ENCODE peak calls at places on chromosomes 13 and 19, in ten cellular contexts. One of them, this sample, is unnamed.

GRCh38 chr19:35261356-35262100 is 7.2 kb upstream of the USF2 start:
- DNase-seq in left ventricle myocardium superior: peak; percentile 23
- DNase-seq in central memory CD4-positive, alpha-beta T cell: no peak
- DNase-seq in hippocampal formation: no peak
- DNase-seq in stimulated activated CD4-positive, alpha-beta T cell treated with anti-CD3 and anti-CD28 coated beads, Interleukin-4, amount 100 ng/mL, for 1 hour: no peak
- DNase-seq in progenitor cell of endocrine pancreas: no peak
- DNase-seq in heart left ventricle: no peak
- DNase-seq in A673: no peak
- DNase-seq in NCI-H524: peak; percentile 15
- DNase-seq in activated T-cell treated with anti-CD3 and anti-CD28 coated beads for 24 hours: no peak
- DNase-seq in this sample: no peak

GRCh38 chr13:31846984-31847752 is 107.8 kb downstream of the RXFP2 start:
- DNase-seq in heart left ventricle: peak; percentile 38
- DNase-seq in left ventricle myocardium superior: peak; percentile 62
- DNase-seq in progenitor cell of endocrine pancreas: no peak
- DNase-seq in activated T-cell treated with anti-CD3 and anti-CD28 coated beads for 24 hours: no peak
- DNase-seq in hippocampal formation: no peak
- DNase-seq in A673: no peak
- DNase-seq in stimulated activated CD4-positive, alpha-beta T cell treated with anti-CD3 and anti-CD28 coated beads, Interleukin-4, amount 100 ng/mL, for 1 hour: no peak
- DNase-seq in central memory CD4-positive, alpha-beta T cell: no peak
- DNase-seq in NCI-H524: peak; percentile 63
- DNase-seq in this sample: peak; percentile 35

GRCh38 chr13:23644527-23644926 is 74.3 kb downstream of the TNFRSF19 start:
- DNase-seq in activated T-cell treated with anti-CD3 and anti-CD28 coated beads for 24 hours: no peak
- DNase-seq in A673: no peak
- DNase-seq in progenitor cell of endocrine pancreas: no peak
- DNase-seq in NCI-H524: no peak
- DNase-seq in hippocampal formation: no peak
- DNase-seq in central memory CD4-positive, alpha-beta T cell: no peak
- DNase-seq in heart left ventricle: no peak
- DNase-seq in stimulated activated CD4-positive, alpha-beta T cell treated with anti-CD3 and anti-CD28 coated beads, Interleukin-4, amount 100 ng/mL, for 1 hour: no peak
- DNase-seq in left ventricle myocardium superior: no peak
- DNase-seq in this sample: no peak

GRCh38 chr13:108146642-108147041 is 68.7 kb downstream of the LIG4 start:
- DNase-seq in left ventricle myocardium superior: no peak
- DNase-seq in A673: no peak
- DNase-seq in heart left ventricle: no peak
- DNase-seq in activated T-cell treated with anti-CD3 and anti-CD28 coated beads for 24 hours: no peak
- DNase-seq in stimulated activated CD4-positive, alpha-beta T cell treated with anti-CD3 and anti-CD28 coated beads, Interleukin-4, amount 100 ng/mL, for 1 hour: no peak
- DNase-seq in central memory CD4-positive, alpha-beta T cell: no peak
- DNase-seq in progenitor cell of endocrine pancreas: no peak
- DNase-seq in hippocampal formation: no peak
- DNase-seq in NCI-H524: no peak
- DNase-seq in this sample: no peak

GRCh38 chr19:53772943-53773342 is 51.2 kb downstream of the NLRP12 start:
- DNase-seq in hippocampal formation: peak; percentile 9
- DNase-seq in left ventricle myocardium superior: no peak
- DNase-seq in NCI-H524: peak; percentile 45
- DNase-seq in stimulated activated CD4-positive, alpha-beta T cell treated with anti-CD3 and anti-CD28 coated beads, Interleukin-4, amount 100 ng/mL, for 1 hour: peak; percentile 26
- DNase-seq in activated T-cell treated with anti-CD3 and anti-CD28 coated beads for 24 hours: peak; percentile 23
- DNase-seq in heart left ventricle: no peak
- DNase-seq in progenitor cell of endocrine pancreas: peak; percentile 49
- DNase-seq in A673: peak; percentile 69
- DNase-seq in central memory CD4-positive, alpha-beta T cell: peak; percentile 17
- DNase-seq in this sample: peak; percentile 41

GRCh38 chr13:108944760-108945159 is 315.3 kb downstream of the MYO16 start:
- DNase-seq in NCI-H524: no peak
- DNase-seq in hippocampal formation: no peak
- DNase-seq in central memory CD4-positive, alpha-beta T cell: no peak
- DNase-seq in left ventricle myocardium superior: no peak
- DNase-seq in stimulated activated CD4-positive, alpha-beta T cell treated with anti-CD3 and anti-CD28 coated beads, Interleukin-4, amount 100 ng/mL, for 1 hour: no peak
- DNase-seq in heart left ventricle: no peak
- DNase-seq in progenitor cell of endocrine pancreas: no peak
- DNase-seq in activated T-cell treated with anti-CD3 and anti-CD28 coated beads for 24 hours: no peak
- DNase-seq in A673: peak; percentile 35
- DNase-seq in this sample: no peak

GRCh38 chr19:54952591-54953344 is 5.4 kb upstream of the NLRP7 start:
- DNase-seq in progenitor cell of endocrine pancreas: no peak
- DNase-seq in stimulated activated CD4-positive, alpha-beta T cell treated with anti-CD3 and anti-CD28 coated beads, Interleukin-4, amount 100 ng/mL, for 1 hour: no peak
- DNase-seq in left ventricle myocardium superior: no peak
- DNase-seq in activated T-cell treated with anti-CD3 and anti-CD28 coated beads for 24 hours: no peak
- DNase-seq in central memory CD4-positive, alpha-beta T cell: no peak
- DNase-seq in NCI-H524: no peak
- DNase-seq in A673: no peak
- DNase-seq in heart left ventricle: no peak
- DNase-seq in hippocampal formation: peak; percentile 4
- DNase-seq in this sample: no peak

GRCh38 chr19:4557971-4558941 is 1.2 kb downstream of the SEMA6B start:
- DNase-seq in activated T-cell treated with anti-CD3 and anti-CD28 coated beads for 24 hours: no peak
- DNase-seq in A673: peak; percentile 39
- DNase-seq in left ventricle myocardium superior: peak; percentile 72
- DNase-seq in NCI-H524: no peak
- DNase-seq in progenitor cell of endocrine pancreas: peak; percentile 60
- DNase-seq in central memory CD4-positive, alpha-beta T cell: no peak
- DNase-seq in hippocampal formation: no peak
- DNase-seq in heart left ventricle: no peak
- DNase-seq in stimulated activated CD4-positive, alpha-beta T cell treated with anti-CD3 and anti-CD28 coated beads, Interleukin-4, amount 100 ng/mL, for 1 hour: peak; percentile 39
- DNase-seq in this sample: peak; percentile 66

GRCh38 chr13:36362251-36362650 is 16.1 kb upstream of the SPART start:
- DNase-seq in heart left ventricle: no peak
- DNase-seq in hippocampal formation: no peak
- DNase-seq in NCI-H524: no peak
- DNase-seq in activated T-cell treated with anti-CD3 and anti-CD28 coated beads for 24 hours: no peak
- DNase-seq in left ventricle myocardium superior: no peak
- DNase-seq in stimulated activated CD4-positive, alpha-beta T cell treated with anti-CD3 and anti-CD28 coated beads, Interleukin-4, amount 100 ng/mL, for 1 hour: no peak
- DNase-seq in A673: no peak
- DNase-seq in progenitor cell of endocrine pancreas: no peak
- DNase-seq in central memory CD4-positive, alpha-beta T cell: no peak
- DNase-seq in this sample: no peak

GRCh38 chr13:65594255-65594654 is 1635.9 kb downstream of the PCDH9 start:
- DNase-seq in stimulated activated CD4-positive, alpha-beta T cell treated with anti-CD3 and anti-CD28 coated beads, Interleukin-4, amount 100 ng/mL, for 1 hour: no peak
- DNase-seq in hippocampal formation: no peak
- DNase-seq in activated T-cell treated with anti-CD3 and anti-CD28 coated beads for 24 hours: no peak
- DNase-seq in left ventricle myocardium superior: no peak
- DNase-seq in NCI-H524: no peak
- DNase-seq in heart left ventricle: no peak
- DNase-seq in A673: no peak
- DNase-seq in progenitor cell of endocrine pancreas: no peak
- DNase-seq in central memory CD4-positive, alpha-beta T cell: no peak
- DNase-seq in this sample: no peak

GRCh38 chr13:95246292-95247082 is 54.8 kb downstream of the ABCC4 start:
- DNase-seq in central memory CD4-positive, alpha-beta T cell: no peak
- DNase-seq in activated T-cell treated with anti-CD3 and anti-CD28 coated beads for 24 hours: no peak
- DNase-seq in A673: no peak
- DNase-seq in hippocampal formation: no peak
- DNase-seq in NCI-H524: peak; percentile 72
- DNase-seq in progenitor cell of endocrine pancreas: no peak
- DNase-seq in left ventricle myocardium superior: no peak
- DNase-seq in stimulated activated CD4-positive, alpha-beta T cell treated with anti-CD3 and anti-CD28 coated beads, Interleukin-4, amount 100 ng/mL, for 1 hour: no peak
- DNase-seq in heart left ventricle: no peak
- DNase-seq in this sample: no peak

GRCh38 chr19:5624154-5624663 is 1.3 kb downstream of the SAFB start:
- DNase-seq in progenitor cell of endocrine pancreas: no peak
- DNase-seq in A673: peak; percentile 44
- DNase-seq in NCI-H524: peak; percentile 25
- DNase-seq in stimulated activated CD4-positive, alpha-beta T cell treated with anti-CD3 and anti-CD28 coated beads, Interleukin-4, amount 100 ng/mL, for 1 hour: peak; percentile 16
- DNase-seq in hippocampal formation: no peak
- DNase-seq in central memory CD4-positive, alpha-beta T cell: no peak
- DNase-seq in left ventricle myocardium superior: peak; percentile 69
- DNase-seq in heart left ventricle: no peak
- DNase-seq in activated T-cell treated with anti-CD3 and anti-CD28 coated beads for 24 hours: peak; percentile 9
- DNase-seq in this sample: no peak

GRCh38 chr13:101289764-101290163 is 126.5 kb downstream of the NALCN start:
- DNase-seq in A673: peak; percentile 62
- DNase-seq in heart left ventricle: no peak
- DNase-seq in progenitor cell of endocrine pancreas: peak; percentile 26
- DNase-seq in stimulated activated CD4-positive, alpha-beta T cell treated with anti-CD3 and anti-CD28 coated beads, Interleukin-4, amount 100 ng/mL, for 1 hour: no peak
- DNase-seq in hippocampal formation: peak; percentile 6
- DNase-seq in central memory CD4-positive, alpha-beta T cell: peak; percentile 2
- DNase-seq in left ventricle myocardium superior: peak; percentile 30
- DNase-seq in activated T-cell treated with anti-CD3 and anti-CD28 coated beads for 24 hours: no peak
- DNase-seq in NCI-H524: peak; percentile 91
- DNase-seq in this sample: peak; percentile 7

GRCh38 chr19:33175156-33175782 is 18.9 kb upstream of the LRP3 start:
- DNase-seq in stimulated activated CD4-positive, alpha-beta T cell treated with anti-CD3 and anti-CD28 coated beads, Interleukin-4, amount 100 ng/mL, for 1 hour: no peak
- DNase-seq in NCI-H524: no peak
- DNase-seq in A673: no peak
- DNase-seq in activated T-cell treated with anti-CD3 and anti-CD28 coated beads for 24 hours: no peak
- DNase-seq in central memory CD4-positive, alpha-beta T cell: no peak
- DNase-seq in heart left ventricle: no peak
- DNase-seq in progenitor cell of endocrine pancreas: no peak
- DNase-seq in hippocampal formation: no peak
- DNase-seq in left ventricle myocardium superior: no peak
- DNase-seq in this sample: no peak

GRCh38 chr19:40503300-40503699 is 36.5 kb downstream of the SPTBN4 start:
- DNase-seq in hippocampal formation: peak; percentile 12
- DNase-seq in A673: no peak
- DNase-seq in left ventricle myocardium superior: no peak
- DNase-seq in stimulated activated CD4-positive, alpha-beta T cell treated with anti-CD3 and anti-CD28 coated beads, Interleukin-4, amount 100 ng/mL, for 1 hour: no peak
- DNase-seq in heart left ventricle: no peak
- DNase-seq in NCI-H524: peak; percentile 93
- DNase-seq in activated T-cell treated with anti-CD3 and anti-CD28 coated beads for 24 hours: no peak
- DNase-seq in central memory CD4-positive, alpha-beta T cell: no peak
- DNase-seq in progenitor cell of endocrine pancreas: no peak
- DNase-seq in this sample: no peak

GRCh38 chr13:65314008-65314407 is 1916.1 kb downstream of the PCDH9 start:
- DNase-seq in hippocampal formation: no peak
- DNase-seq in left ventricle myocardium superior: no peak
- DNase-seq in stimulated activated CD4-positive, alpha-beta T cell treated with anti-CD3 and anti-CD28 coated beads, Interleukin-4, amount 100 ng/mL, for 1 hour: no peak
- DNase-seq in A673: no peak
- DNase-seq in activated T-cell treated with anti-CD3 and anti-CD28 coated beads for 24 hours: no peak
- DNase-seq in central memory CD4-positive, alpha-beta T cell: no peak
- DNase-seq in heart left ventricle: no peak
- DNase-seq in NCI-H524: no peak
- DNase-seq in progenitor cell of endocrine pancreas: no peak
- DNase-seq in this sample: no peak

GRCh38 chr13:113448885-113449692 is 4.2 kb downstream of the ADPRHL1 start:
- DNase-seq in heart left ventricle: peak; percentile 67
- DNase-seq in central memory CD4-positive, alpha-beta T cell: peak; percentile 24
- DNase-seq in progenitor cell of endocrine pancreas: no peak
- DNase-seq in A673: peak; percentile 97
- DNase-seq in left ventricle myocardium superior: no peak
- DNase-seq in stimulated activated CD4-positive, alpha-beta T cell treated with anti-CD3 and anti-CD28 coated beads, Interleukin-4, amount 100 ng/mL, for 1 hour: no peak
- DNase-seq in activated T-cell treated with anti-CD3 and anti-CD28 coated beads for 24 hours: peak; percentile 6
- DNase-seq in NCI-H524: peak; percentile 95
- DNase-seq in hippocampal formation: peak; percentile 29
- DNase-seq in this sample: peak; percentile 61

GRCh38 chr13:111382877-111383276 is 62.4 kb downstream of the TEX29 start:
- DNase-seq in progenitor cell of endocrine pancreas: no peak
- DNase-seq in central memory CD4-positive, alpha-beta T cell: no peak
- DNase-seq in hippocampal formation: no peak
- DNase-seq in NCI-H524: no peak
- DNase-seq in stimulated activated CD4-positive, alpha-beta T cell treated with anti-CD3 and anti-CD28 coated beads, Interleukin-4, amount 100 ng/mL, for 1 hour: no peak
- DNase-seq in heart left ventricle: no peak
- DNase-seq in activated T-cell treated with anti-CD3 and anti-CD28 coated beads for 24 hours: no peak
- DNase-seq in A673: no peak
- DNase-seq in left ventricle myocardium superior: no peak
- DNase-seq in this sample: no peak

GRCh38 chr19:4738734-4739133 is 15.1 kb upstream of the DPP9 start:
- DNase-seq in central memory CD4-positive, alpha-beta T cell: no peak
- DNase-seq in progenitor cell of endocrine pancreas: no peak
- DNase-seq in activated T-cell treated with anti-CD3 and anti-CD28 coated beads for 24 hours: no peak
- DNase-seq in stimulated activated CD4-positive, alpha-beta T cell treated with anti-CD3 and anti-CD28 coated beads, Interleukin-4, amount 100 ng/mL, for 1 hour: no peak
- DNase-seq in A673: no peak
- DNase-seq in heart left ventricle: no peak
- DNase-seq in left ventricle myocardium superior: peak; percentile 47
- DNase-seq in hippocampal formation: no peak
- DNase-seq in NCI-H524: no peak
- DNase-seq in this sample: no peak

GRCh38 chr19:49876422-49877019 is 634 bp downstream of the AKT1S1 start:
- DNase-seq in progenitor cell of endocrine pancreas: peak; percentile 95
- DNase-seq in activated T-cell treated with anti-CD3 and anti-CD28 coated beads for 24 hours: peak; percentile 97
- DNase-seq in NCI-H524: peak; percentile 99
- DNase-seq in central memory CD4-positive, alpha-beta T cell: peak; percentile 99
- DNase-seq in left ventricle myocardium superior: peak; percentile 99
- DNase-seq in heart left ventricle: peak; percentile 98
- DNase-seq in A673: peak; percentile 99
- DNase-seq in stimulated activated CD4-positive, alpha-beta T cell treated with anti-CD3 and anti-CD28 coated beads, Interleukin-4, amount 100 ng/mL, for 1 hour: peak; percentile 96
- DNase-seq in hippocampal formation: peak; percentile 97
- DNase-seq in this sample: peak; percentile 80

GRCh38 chr19:48578891-48579290 is 26.9 kb downstream of the SULT2B1 start:
- DNase-seq in central memory CD4-positive, alpha-beta T cell: no peak
- DNase-seq in heart left ventricle: no peak
- DNase-seq in left ventricle myocardium superior: no peak
- DNase-seq in A673: no peak
- DNase-seq in progenitor cell of endocrine pancreas: no peak
- DNase-seq in stimulated activated CD4-positive, alpha-beta T cell treated with anti-CD3 and anti-CD28 coated beads, Interleukin-4, amount 100 ng/mL, for 1 hour: no peak
- DNase-seq in hippocampal formation: no peak
- DNase-seq in activated T-cell treated with anti-CD3 and anti-CD28 coated beads for 24 hours: no peak
- DNase-seq in NCI-H524: no peak
- DNase-seq in this sample: no peak

GRCh38 chr13:29589234-29589633 is 6.3 kb downstream of the SLC7A1 start:
- DNase-seq in activated T-cell treated with anti-CD3 and anti-CD28 coated beads for 24 hours: no peak
- DNase-seq in hippocampal formation: no peak
- DNase-seq in heart left ventricle: peak; percentile 46
- DNase-seq in left ventricle myocardium superior: no peak
- DNase-seq in NCI-H524: no peak
- DNase-seq in central memory CD4-positive, alpha-beta T cell: no peak
- DNase-seq in progenitor cell of endocrine pancreas: no peak
- DNase-seq in stimulated activated CD4-positive, alpha-beta T cell treated with anti-CD3 and anti-CD28 coated beads, Interleukin-4, amount 100 ng/mL, for 1 hour: no peak
- DNase-seq in A673: no peak
- DNase-seq in this sample: no peak

GRCh38 chr19:13094771-13095392 is 7.8 kb downstream of the LYL1 start:
- DNase-seq in NCI-H524: peak; percentile 33
- DNase-seq in left ventricle myocardium superior: no peak
- DNase-seq in heart left ventricle: no peak
- DNase-seq in central memory CD4-positive, alpha-beta T cell: no peak
- DNase-seq in progenitor cell of endocrine pancreas: no peak
- DNase-seq in activated T-cell treated with anti-CD3 and anti-CD28 coated beads for 24 hours: no peak
- DNase-seq in stimulated activated CD4-positive, alpha-beta T cell treated with anti-CD3 and anti-CD28 coated beads, Interleukin-4, amount 100 ng/mL, for 1 hour: no peak
- DNase-seq in A673: peak; percentile 46
- DNase-seq in hippocampal formation: no peak
- DNase-seq in this sample: no peak

GRCh38 chr19:1066748-1067340 is at the start of gene ARHGAP45:
- DNase-seq in NCI-H524: no peak
- DNase-seq in hippocampal formation: no peak
- DNase-seq in A673: no peak
- DNase-seq in stimulated activated CD4-positive, alpha-beta T cell treated with anti-CD3 and anti-CD28 coated beads, Interleukin-4, amount 100 ng/mL, for 1 hour: peak; percentile 83
- DNase-seq in heart left ventricle: peak; percentile 41
- DNase-seq in left ventricle myocardium superior: peak; percentile 68
- DNase-seq in activated T-cell treated with anti-CD3 and anti-CD28 coated beads for 24 hours: peak; percentile 73
- DNase-seq in central memory CD4-positive, alpha-beta T cell: peak; percentile 87
- DNase-seq in progenitor cell of endocrine pancreas: no peak
- DNase-seq in this sample: peak; percentile 42

GRCh38 chr13:25249001-25249543 is 38.2 kb downstream of the MTMR6 start:
- DNase-seq in NCI-H524: peak; percentile 82
- DNase-seq in A673: peak; percentile 80
- DNase-seq in central memory CD4-positive, alpha-beta T cell: no peak
- DNase-seq in progenitor cell of endocrine pancreas: no peak
- DNase-seq in activated T-cell treated with anti-CD3 and anti-CD28 coated beads for 24 hours: no peak
- DNase-seq in heart left ventricle: no peak
- DNase-seq in hippocampal formation: peak; percentile 39
- DNase-seq in left ventricle myocardium superior: no peak
- DNase-seq in stimulated activated CD4-positive, alpha-beta T cell treated with anti-CD3 and anti-CD28 coated beads, Interleukin-4, amount 100 ng/mL, for 1 hour: no peak
- DNase-seq in this sample: peak; percentile 7

GRCh38 chr13:27132538-27132937 is 39.1 kb downstream of the USP12 start:
- DNase-seq in stimulated activated CD4-positive, alpha-beta T cell treated with anti-CD3 and anti-CD28 coated beads, Interleukin-4, amount 100 ng/mL, for 1 hour: no peak
- DNase-seq in progenitor cell of endocrine pancreas: no peak
- DNase-seq in left ventricle myocardium superior: no peak
- DNase-seq in A673: no peak
- DNase-seq in heart left ventricle: no peak
- DNase-seq in central memory CD4-positive, alpha-beta T cell: no peak
- DNase-seq in NCI-H524: no peak
- DNase-seq in activated T-cell treated with anti-CD3 and anti-CD28 coated beads for 24 hours: no peak
- DNase-seq in hippocampal formation: no peak
- DNase-seq in this sample: no peak

GRCh38 chr19:18436651-18437478 is 1.1 kb downstream of the ISYNA1 start:
- DNase-seq in activated T-cell treated with anti-CD3 and anti-CD28 coated beads for 24 hours: peak; percentile 61
- DNase-seq in progenitor cell of endocrine pancreas: peak; percentile 74
- DNase-seq in left ventricle myocardium superior: peak; percentile 83
- DNase-seq in stimulated activated CD4-positive, alpha-beta T cell treated with anti-CD3 and anti-CD28 coated beads, Interleukin-4, amount 100 ng/mL, for 1 hour: peak; percentile 68
- DNase-seq in central memory CD4-positive, alpha-beta T cell: peak; percentile 64
- DNase-seq in A673: peak; percentile 96
- DNase-seq in NCI-H524: peak; percentile 62
- DNase-seq in heart left ventricle: peak; percentile 87
- DNase-seq in hippocampal formation: peak; percentile 31
- DNase-seq in this sample: peak; percentile 85

GRCh38 chr13:92991687-92992086 is 234.9 kb upstream of the GPC6 start:
- DNase-seq in central memory CD4-positive, alpha-beta T cell: no peak
- DNase-seq in stimulated activated CD4-positive, alpha-beta T cell treated with anti-CD3 and anti-CD28 coated beads, Interleukin-4, amount 100 ng/mL, for 1 hour: no peak
- DNase-seq in NCI-H524: no peak
- DNase-seq in activated T-cell treated with anti-CD3 and anti-CD28 coated beads for 24 hours: no peak
- DNase-seq in hippocampal formation: no peak
- DNase-seq in heart left ventricle: no peak
- DNase-seq in left ventricle myocardium superior: no peak
- DNase-seq in progenitor cell of endocrine pancreas: no peak
- DNase-seq in A673: no peak
- DNase-seq in this sample: no peak

This sample was measured in HEK293T.